ENCODE peak calls at places on chromosomes 7 and 10, in ten cellular contexts. I is neural progenitor cell; X is BE2C; K is mesenchymal stem cell; H is H1; S is CD8-positive, alpha-beta memory T cell; O is NT2/D1; Z is naive thymus-derived CD4-positive, alpha-beta T cell; U is A549; M is right cardiac atrium. E is an unnamed sample.

GRCh38 chr10:125107166-125107949 is 53.0 kb downstream of the CTBP2 start:
- DNase-seq in H (no peak), X (no peak), Z (no peak), S (no peak), U (no peak), K (no peak), O (no peak), I (no peak), M (no peak), E (no peak)

GRCh38 chr7:77331938-77332695 is 84.0 kb downstream of the GSAP start:
- DNase-seq in S (peak; percentile 55), U (peak; percentile 81), I (peak; percentile 84), K (peak; percentile 90), X (peak; percentile 69), H (peak; percentile 15), M (peak; percentile 69), Z (peak; percentile 24), O (peak; percentile 67), E (peak; percentile 85)

GRCh38 chr10:73887038-73888015 is 13.0 kb upstream of the CAMK2G start:
- DNase-seq in M (peak; percentile 80), Z (no peak), U (peak; percentile 89), X (peak; percentile 65), I (no peak), O (no peak), H (no peak), S (no peak), K (peak; percentile 84), E (no peak)

GRCh38 chr7:11604505-11604904 is 227.5 kb downstream of the THSD7A start:
- DNase-seq in Z (no peak), U (peak; percentile 29), X (no peak), M (no peak), K (no peak), S (no peak), O (no peak), H (no peak), I (no peak), E (no peak)

GRCh38 chr10:117005454-117006055 is 568 bp upstream of the SHTN1 start:
- DNase-seq in O (no peak), U (peak; percentile 74), X (peak; percentile 13), K (peak; percentile 29), Z (no peak), S (no peak), M (peak; percentile 16), H (no peak), I (peak; percentile 75), E (peak; percentile 52)

GRCh38 chr10:119602241-119603095 is 5.7 kb upstream of the TIAL1 start:
- DNase-seq in H (no peak), X (peak; percentile 50), K (peak; percentile 36), O (no peak), M (no peak), U (peak; percentile 38), I (peak; percentile 49), Z (no peak), S (peak; percentile 49), E (peak; percentile 60)

GRCh38 chr10:125520968-125521367 is 162.0 kb downstream of the TEX36 start:
- DNase-seq in H (no peak), M (no peak), X (no peak), I (no peak), O (no peak), S (no peak), K (no peak), Z (no peak), U (no peak), E (no peak)

GRCh38 chr10:114652402-114653368 is 5.4 kb downstream of the ABLIM1 start:
- DNase-seq in S (no peak), M (no peak), Z (no peak), I (no peak), O (no peak), H (no peak), K (no peak), U (no peak), X (no peak), E (no peak)

GRCh38 chr10:91779011-91779605 is 19.1 kb upstream of the TNKS2 start:
- DNase-seq in I (no peak), H (no peak), Z (no peak), K (no peak), M (no peak), U (no peak), O (no peak), X (no peak), S (no peak), E (no peak)

GRCh38 chr7:90952649-90952991 is 311.6 kb upstream of the FZD1 start:
- DNase-seq in Z (no peak), I (peak; percentile 78), X (no peak), H (no peak), U (no peak), S (no peak), O (peak; percentile 18), K (no peak), M (no peak), E (no peak)

GRCh38 chr10:6721964-6722615 is 142.0 kb upstream of the PRKCQ start:
- DNase-seq in M (no peak), X (no peak), S (no peak), Z (no peak), U (peak; percentile 83), H (no peak), K (peak; percentile 94), I (no peak), O (no peak), E (no peak)

GRCh38 chr7:55306331-55306730 is 58.8 kb upstream of the LANCL2 start:
- DNase-seq in K (no peak), U (no peak), X (no peak), M (no peak), I (no peak), O (no peak), S (no peak), H (no peak), Z (no peak), E (no peak)

GRCh38 chr7:151167197-151167911 is at the start of gene GBX1:
- DNase-seq in S (no peak), U (peak; percentile 26), O (no peak), H (no peak), X (no peak), I (peak; percentile 75), Z (no peak), K (no peak), M (no peak), E (peak; percentile 78)

GRCh38 chr7:1883031-1883761 is 213.1 kb downstream of the ELFN1 start:
- DNase-seq in U (peak; percentile 49), K (peak; percentile 80), I (peak; percentile 34), S (no peak), O (peak; percentile 68), M (no peak), Z (no peak), X (no peak), H (peak; percentile 60), E (peak; percentile 66)

GRCh38 chr7:134669388-134669787 is 22.7 kb downstream of the BPGM start:
- DNase-seq in H (no peak), X (no peak), O (no peak), S (no peak), U (no peak), Z (peak; percentile 31), I (no peak), M (no peak), K (peak; percentile 30), E (no peak)

GRCh38 chr10:42924484-42924883 is 141.9 kb downstream of the BMS1 start:
- DNase-seq in U (no peak), Z (no peak), X (no peak), H (no peak), M (no peak), O (no peak), S (no peak), K (no peak), I (peak; percentile 31), E (no peak)

GRCh38 chr7:91949221-91950009 is 8.8 kb downstream of the AKAP9 start:
- DNase-seq in Z (no peak), X (no peak), U (no peak), H (no peak), I (no peak), S (no peak), O (no peak), K (peak; percentile 22), M (no peak), E (no peak)

GRCh38 chr10:103551619-103552602 is 58.4 kb downstream of the NEURL1 start:
- DNase-seq in Z (no peak), I (no peak), S (no peak), X (no peak), U (no peak), M (no peak), K (no peak), H (no peak), O (no peak), E (no peak)

DNA sequence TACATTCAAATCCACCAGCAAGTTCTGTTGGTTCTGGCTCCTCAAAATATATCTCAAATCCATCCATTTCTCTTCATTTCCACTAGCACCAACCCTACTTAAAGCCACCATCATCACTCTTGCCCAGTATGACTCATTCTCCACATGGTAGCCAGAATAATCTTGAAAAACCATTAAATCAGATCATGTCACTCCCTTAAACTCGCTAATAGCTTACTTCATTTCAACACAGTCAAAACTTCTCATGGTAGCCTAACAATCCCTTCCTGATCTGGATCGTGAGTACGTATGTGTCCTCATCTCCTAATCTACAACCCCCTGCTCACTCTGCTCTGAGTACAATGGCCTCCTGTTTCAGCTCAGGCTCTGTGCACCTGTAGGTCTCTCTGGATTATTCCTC is 8.7 kb downstream of the EPC1 start:
- DNase-seq in M (no peak), K (peak; percentile 51), Z (no peak), I (no peak), U (no peak), X (no peak), O (no peak), S (no peak), H (no peak), E (no peak)
- H3K4me1 ChIP-seq in M (peaks cover 26% of the 10 kb centered on the region), K (peaks cover 2% of the 10 kb centered on the region), Z (peaks cover 77% of the 10 kb centered on the region), I (no peaks in the 10 kb centered on the region), U (peaks cover 20% of the 10 kb centered on the region), X (peaks cover 11% of the 10 kb centered on the region), O (no peaks in the 10 kb centered on the region), S (peaks cover 92% of the 10 kb centered on the region), H (no peaks in the 10 kb centered on the region), E (peaks cover 15% of the 10 kb centered on the region)

GRCh38 chr10:99999319-100000108 is 10.2 kb downstream of the DNMBP start:
- DNase-seq in S (no peak), X (no peak), O (no peak), I (no peak), U (no peak), H (no peak), Z (no peak), M (no peak), K (no peak), E (no peak)
- H3K4me1 ChIP-seq in S (peaks cover 1% of the 10 kb centered on the region), X (no peaks in the 10 kb centered on the region), O (no peaks in the 10 kb centered on the region), I (no peaks in the 10 kb centered on the region), U (peaks cover 34% of the 10 kb centered on the region), H (peaks cover 3% of the 10 kb centered on the region), Z (no peaks in the 10 kb centered on the region), M (peaks cover 14% of the 10 kb centered on the region), K (peaks cover 12% of the 10 kb centered on the region), E (peaks cover 38% of the 10 kb centered on the region)

GRCh38 chr10:1156921-1157614 is 100.9 kb downstream of the WDR37 start:
- DNase-seq in X (no peak), I (no peak), K (no peak), O (no peak), S (no peak), Z (no peak), M (no peak), U (no peak), H (no peak), E (no peak)
- H3K4me1 ChIP-seq in X (no peaks in the 10 kb centered on the region), I (peaks cover 8% of the 10 kb centered on the region), K (peaks cover 3% of the 10 kb centered on the region), O (peaks cover 2% of the 10 kb centered on the region), S (no peaks in the 10 kb centered on the region), Z (no peaks in the 10 kb centered on the region), M (no peaks in the 10 kb centered on the region), U (no peaks in the 10 kb centered on the region), H (no peaks in the 10 kb centered on the region), E (no peaks in the 10 kb centered on the region)

DNA sequence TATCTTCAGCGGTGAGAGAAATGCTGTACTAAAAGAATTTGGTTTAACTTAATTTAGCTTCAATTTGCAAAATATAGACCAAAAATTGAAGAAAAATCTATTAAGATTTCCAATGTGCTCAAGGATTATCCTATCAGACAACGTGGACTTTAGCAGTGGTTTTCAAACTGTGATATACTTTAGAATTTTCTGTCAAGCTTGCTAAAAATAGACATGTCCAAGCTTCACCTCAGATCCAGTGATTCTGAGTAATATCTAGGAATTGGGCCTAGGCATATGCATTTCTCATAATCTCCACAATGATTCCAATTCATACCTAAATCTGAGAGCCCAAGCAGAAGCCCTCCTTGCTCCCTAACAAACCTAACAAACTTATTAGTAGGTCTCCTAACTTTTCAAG is 3.4 kb downstream of the WASL start:
- DNase-seq in H (no peak), Z (no peak), S (no peak), I (no peak), U (no peak), K (no peak), O (no peak), M (no peak), X (no peak), E (no peak)
- H3K4me1 ChIP-seq in H (no peaks in the 10 kb centered on the region), Z (peaks cover 18% of the 10 kb centered on the region), S (peaks cover 38% of the 10 kb centered on the region), I (peaks cover 41% of the 10 kb centered on the region), U (peaks cover 37% of the 10 kb centered on the region), K (peaks cover 6% of the 10 kb centered on the region), O (no peaks in the 10 kb centered on the region), M (peaks cover 6% of the 10 kb centered on the region), X (no peaks in the 10 kb centered on the region), E (peaks cover 41% of the 10 kb centered on the region)

E was measured in cardiac muscle cell.